ENCODE peak calls at places on chromosomes 6 and 20, in eight cellular contexts. H is ovary, N is esophagus squamous epithelium, A is PC-9, C is bronchial epithelial cell, L is GM06990, S is retinal pigment epithelial cell, Q is upper lobe of left lung. F is an unnamed sample.

GRCh38 chr6:157558049-157558448 is 177.1 kb downstream of the ZDHHC14 start:
- DNase-seq in H (no peak), N (no peak), A (no peak), C (no peak), L (no peak), S (no peak), Q (no peak), F (no peak)

GRCh38 chr6:39049575-39050283 is 1.1 kb downstream of the GLP1R start:
- DNase-seq in H (no peak), N (no peak), A (no peak), C (no peak), L (no peak), S (no peak), Q (no peak), F (no peak)

GRCh38 chr20:55415567-55416142 is 589.7 kb downstream of the CBLN4 start:
- DNase-seq in H (no peak), N (no peak), A (no peak), C (peak; percentile 60), L (no peak), S (no peak), Q (no peak), F (peak; percentile 6)

GRCh38 chr6:44264154-44265002 is 973 bp downstream of the NFKBIE start:
- DNase-seq in H (no peak), N (peak; percentile 39), A (no peak), C (no peak), L (peak; percentile 72), S (no peak), Q (peak; percentile 84), F (no peak)

GRCh38 chr6:71886184-71887005 is at the start of gene RIMS1:
- DNase-seq in H (no peak), N (no peak), A (no peak), C (no peak), L (peak; percentile 66), S (no peak), Q (no peak), F (no peak)

GRCh38 chr6:167789358-167789757 is 37.4 kb upstream of the AFDN start:
- DNase-seq in H (no peak), N (no peak), A (no peak), C (no peak), L (no peak), S (no peak), Q (no peak), F (no peak)

GRCh38 chr6:56851541-56852248 is 103.2 kb upstream of the BEND6 start:
- DNase-seq in H (peak; percentile 60), N (no peak), A (peak; percentile 73), C (peak; percentile 71), L (peak; percentile 65), S (peak; percentile 70), Q (no peak), F (peak; percentile 32)

GRCh38 chr6:164693934-164694333 is 615.5 kb downstream of the C6orf118 start:
- DNase-seq in H (no peak), N (no peak), A (no peak), C (no peak), L (no peak), S (no peak), Q (no peak), F (no peak)

GRCh38 chr6:37548067-37548674 is 48.5 kb upstream of the CCDC167 start:
- DNase-seq in H (no peak), N (no peak), A (no peak), C (no peak), L (no peak), S (no peak), Q (no peak), F (no peak)

GRCh38 chr20:25270829-25271251 is 23.0 kb downstream of the PYGB start:
- DNase-seq in H (no peak), N (no peak), A (no peak), C (no peak), L (no peak), S (no peak), Q (no peak), F (peak; percentile 57)

GRCh38 chr6:47483516-47483852 is 5.9 kb downstream of the CD2AP start:
- DNase-seq in H (no peak), N (no peak), A (no peak), C (no peak), L (no peak), S (no peak), Q (no peak), F (no peak)

GRCh38 chr6:88730602-88731001 is 232.8 kb downstream of the RNGTT start:
- DNase-seq in H (no peak), N (no peak), A (peak; percentile 65), C (peak; percentile 50), L (no peak), S (no peak), Q (no peak), F (peak; percentile 18)

GRCh38 chr20:18225652-18226051 is 62.7 kb upstream of the ZNF133 start:
- DNase-seq in H (no peak), N (no peak), A (no peak), C (peak; percentile 40), L (no peak), S (peak; percentile 29), Q (no peak), F (no peak)
- H3K4me3 ChIP-seq in H (no peak overlapping the region), N (no peak overlapping the region), A (peak overlapping the region; percentile 33), C (no peak overlapping the region), L (no peak overlapping the region), S (no peak overlapping the region), Q (no peak overlapping the region), F (no peak overlapping the region)

GRCh38 chr6:90346729-90347128 is 50.1 kb upstream of the BACH2 start:
- DNase-seq in H (no peak), N (no peak), A (no peak), C (no peak), L (no peak), S (no peak), Q (no peak), F (no peak)

GRCh38 chr6:90338409-90338808 is 41.8 kb upstream of the BACH2 start:
- DNase-seq in H (no peak), N (no peak), A (peak; percentile 42), C (peak; percentile 73), L (no peak), S (no peak), Q (no peak), F (no peak)

GRCh38 chr6:90347411-90347841 is 50.8 kb upstream of the BACH2 start:
- DNase-seq in H (no peak), N (no peak), A (no peak), C (peak; percentile 83), L (no peak), S (no peak), Q (no peak), F (no peak)

GRCh38 chr6:90343581-90343980 is 46.9 kb upstream of the BACH2 start:
- DNase-seq in H (peak; percentile 67), N (no peak), A (no peak), C (peak; percentile 43), L (no peak), S (no peak), Q (no peak), F (no peak)
- TF ChIP-seq CTCF in H (no peak), N (no peak), A (no peak), C (no peak), L (no peak), S (peak; percentile 33), Q (no peak), F (no peak)

DNA sequence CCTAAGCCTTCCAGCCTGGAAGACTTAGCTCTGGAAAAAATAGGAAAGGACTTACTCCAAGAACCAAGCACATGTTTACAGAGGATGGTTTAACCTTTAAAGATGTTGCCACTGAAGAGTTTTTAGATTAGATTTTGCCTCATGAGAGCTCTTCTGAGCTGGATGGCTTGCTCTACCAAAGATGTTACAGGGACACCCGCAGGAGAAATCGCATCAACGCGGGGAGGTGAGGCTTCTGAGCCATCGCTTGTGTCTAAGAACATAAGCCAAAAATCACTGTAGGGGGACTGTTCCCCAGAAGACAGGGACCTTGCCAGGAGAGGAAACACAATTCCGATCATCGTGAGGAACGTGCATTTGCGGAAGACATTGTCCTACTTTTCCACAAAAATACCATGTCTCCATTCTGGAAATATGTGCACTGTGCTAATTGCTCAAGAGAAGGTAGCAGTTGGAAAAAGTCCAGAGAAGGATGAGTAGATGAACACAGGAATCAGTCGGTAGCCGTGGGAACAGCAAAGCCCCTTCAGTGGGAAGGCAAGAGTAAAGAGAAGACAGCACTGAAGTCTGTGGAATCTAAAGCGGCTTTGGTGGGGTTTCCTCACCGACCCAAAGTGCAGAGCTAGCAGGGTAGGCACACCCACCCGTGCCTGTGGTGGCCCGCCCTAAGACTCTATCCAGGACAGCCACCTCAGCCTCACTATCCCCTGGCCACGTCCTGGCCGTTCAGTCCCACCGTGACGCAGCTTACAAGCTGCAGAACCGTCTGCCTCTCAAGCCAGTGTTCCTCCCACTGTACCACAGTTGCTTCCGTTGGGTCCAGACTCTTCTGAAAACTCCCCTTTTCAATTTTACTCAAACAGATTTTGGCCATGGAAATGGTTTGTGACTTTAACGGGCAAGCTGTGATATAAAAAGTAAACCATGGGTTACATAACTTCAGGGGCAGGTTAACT is 334.8 kb downstream of the NRN1 start:
- DNase-seq in H (no peak), N (no peak), A (no peak), C (no peak), L (no peak), S (no peak), Q (no peak), F (no peak)
- H3K4me3 ChIP-seq in H (no peak overlapping the region), N (no peak overlapping the region), A (no peak overlapping the region), C (no peak overlapping the region), L (no peak overlapping the region), S (no peak overlapping the region), Q (no peak overlapping the region), F (no peak overlapping the region)

GRCh38 chr6:143536461-143536865 is 24.9 kb upstream of the FUCA2 start:
- DNase-seq in H (peak; percentile 17), N (no peak), A (no peak), C (no peak), L (peak; percentile 59), S (no peak), Q (peak; percentile 58), F (no peak)

GRCh38 chr6:143538374-143538773 is 26.9 kb upstream of the FUCA2 start:
- DNase-seq in H (no peak), N (no peak), A (no peak), C (no peak), L (no peak), S (no peak), Q (no peak), F (no peak)

GRCh38 chr6:143535189-143535614 is 23.7 kb upstream of the FUCA2 start:
- DNase-seq in H (no peak), N (no peak), A (no peak), C (no peak), L (no peak), S (no peak), Q (no peak), F (no peak)

GRCh38 chr6:143539106-143539505 is 27.6 kb upstream of the FUCA2 start:
- DNase-seq in H (no peak), N (no peak), A (no peak), C (no peak), L (no peak), S (no peak), Q (no peak), F (no peak)

DNA sequence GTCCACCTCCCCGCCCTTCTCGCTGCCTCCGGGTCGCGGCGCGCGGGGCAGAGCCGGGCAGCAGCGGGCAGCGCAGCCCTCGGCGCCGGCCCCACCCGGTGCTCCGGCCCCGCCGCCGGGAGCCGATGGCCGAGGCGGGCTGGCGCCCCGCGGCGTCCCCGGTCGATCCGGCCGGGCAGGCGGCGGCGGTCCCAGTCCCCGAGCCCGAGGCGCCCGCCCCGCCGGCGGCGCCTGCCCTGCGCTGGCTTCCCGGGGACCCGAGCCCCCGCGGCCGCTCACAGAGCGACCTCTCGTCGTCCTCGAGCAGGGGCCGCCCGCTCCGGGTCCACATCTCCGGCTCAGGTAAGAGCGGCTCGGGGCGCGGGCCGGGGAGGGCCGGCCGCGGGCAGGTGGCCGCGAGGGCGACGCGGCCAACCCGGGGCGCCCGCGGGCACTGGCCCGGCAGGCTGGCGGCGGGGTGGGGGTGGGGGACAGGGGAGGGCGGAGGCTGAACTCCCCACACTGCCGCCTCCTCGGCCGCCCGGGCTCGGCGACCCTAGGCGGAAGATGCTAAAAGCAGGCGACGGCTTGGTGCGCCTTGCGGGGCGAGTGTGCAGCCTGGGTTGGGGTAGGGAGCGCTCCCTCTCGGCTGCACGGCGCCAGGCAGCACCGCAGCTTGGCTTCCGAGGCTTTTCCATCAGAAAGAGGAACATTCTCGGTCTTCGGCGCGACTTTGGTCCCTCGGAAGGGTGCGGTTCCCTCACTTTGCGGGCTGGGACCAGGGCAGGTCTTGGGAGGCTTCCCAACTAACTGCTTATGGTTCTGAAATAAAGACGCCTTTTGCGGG is 25.6 kb upstream of the FUCA2 start:
- DNase-seq in H (peak; percentile 44), N (no peak), A (no peak), C (peak; percentile 40), L (peak; percentile 68), S (no peak), Q (peak; percentile 68), F (peak; percentile 23)
- TF ChIP-seq CTCF in H (no peak), N (peak; percentile 29), A (no peak), C (peak; percentile 69), L (peak; percentile 56), S (peak; percentile 53), Q (peak; percentile 24), F (peak; percentile 46)

F was measured in LNCaP clone FGC.